ENCODE peak calls at places on chromosomes 13 and 19, in six cellular contexts. Q is osteocyte; P is choroid plexus epithelial cell; I is cardiac fibroblast; J is CD8-positive, alpha-beta T cell; E is upper lobe of left lung. V is an unnamed sample.

GRCh38 chr13:73065665-73066350 is 7.0 kb downstream of the KLF5 start:
- DNase-seq in E (no peak), J (no peak), Q (no peak), P (no peak), I (no peak), V (no peak)

GRCh38 chr13:80131204-80131603 is 209.7 kb downstream of the SPRY2 start:
- DNase-seq in Q (no peak), J (no peak), I (peak), P (peak), E (peak), V (no peak)

GRCh38 chr13:51729853-51730553 is 74.0 kb downstream of the DHRS12 start:
- DNase-seq in Q (no peak), I (peak), J (no peak), P (peak), E (no peak), V (no peak)

GRCh38 chr13:40596484-40596883 is 70.0 kb downstream of the FOXO1 start:
- DNase-seq in Q (no peak), J (no peak), E (no peak), I (no peak), P (no peak), V (no peak)

GRCh38 chr13:110418944-110419343 is 111.9 kb downstream of the COL4A2 start:
- DNase-seq in E (no peak), P (no peak), I (no peak), Q (no peak), J (no peak), V (no peak)

GRCh38 chr19:7729831-7730285 is 2.1 kb downstream of the CLEC4G start:
- DNase-seq in E (no peak), P (no peak), I (no peak), Q (no peak), J (peak), V (no peak)

GRCh38 chr13:27037171-27037570 is 134.4 kb downstream of the USP12 start:
- DNase-seq in E (no peak), J (no peak), P (no peak), Q (peak), I (no peak), V (no peak)

GRCh38 chr13:63124863-63125262 is 1709.2 kb upstream of the PCDH20 start:
- DNase-seq in P (peak), Q (no peak), E (no peak), J (no peak), I (peak), V (no peak)

GRCh38 chr19:17779281-17779930 is 15.5 kb upstream of the B3GNT3 start:
- DNase-seq in E (peak), I (peak), J (no peak), Q (no peak), P (peak), V (no peak)

GRCh38 chr13:110540871-110541525 is 20.5 kb downstream of the RAB20 start:
- DNase-seq in E (no peak), Q (no peak), J (no peak), P (no peak), I (no peak), V (no peak)

GRCh38 chr19:55486971-55487883 is 1.0 kb upstream of the SSC5D start:
- DNase-seq in E (no peak), I (peak), P (peak), J (no peak), Q (peak), V (no peak)

GRCh38 chr19:46944123-46944718 is 75.4 kb upstream of the NPAS1 start:
- DNase-seq in I (no peak), Q (no peak), P (no peak), E (no peak), J (no peak), V (no peak)

GRCh38 chr19:11581740-11582139 is 4.3 kb upstream of the ACP5 start:
- DNase-seq in E (no peak), I (peak), J (peak), P (peak), Q (no peak), V (no peak)

GRCh38 chr19:47240996-47241918 is 10.3 kb upstream of the BBC3 start:
- DNase-seq in Q (no peak), I (peak), P (peak), E (peak), J (peak), V (peak)

DNA sequence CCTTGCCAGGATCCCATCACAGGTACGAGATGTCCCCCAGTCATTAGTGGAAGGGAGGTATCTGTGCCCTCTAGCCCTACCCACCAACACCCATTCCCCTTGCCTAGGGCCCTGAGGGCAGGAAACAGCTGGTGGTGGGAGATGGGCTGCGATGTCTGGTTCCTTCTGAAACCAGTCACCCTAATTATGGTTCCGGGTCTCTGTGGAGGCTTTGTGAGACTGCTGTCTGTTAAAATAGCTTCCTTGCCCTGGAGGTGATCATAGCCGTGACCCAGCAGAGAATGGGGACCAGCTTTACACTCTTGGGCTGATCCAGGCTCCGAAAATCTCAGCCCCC is 5.5 kb downstream of the ALDH16A1 start:
- DNase-seq in J (no peak), I (no peak), E (no peak), P (no peak), Q (no peak), V (no peak)
- TF ChIP-seq CTCF in J (no peak), I (no peak), E (no peak), P (no peak), Q (no peak), V (no peak)

GRCh38 chr13:71320452-71320851 is 546.6 kb downstream of the DACH1 start:
- DNase-seq in I (peak), E (no peak), Q (no peak), P (peak), J (no peak), V (no peak)
- TF ChIP-seq CTCF in I (peak), E (no peak), Q (peak), P (peak), J (no peak), V (peak)

GRCh38 chr19:15454371-15454800 is 4.6 kb upstream of the WIZ start:
- DNase-seq in J (no peak), I (no peak), Q (no peak), P (no peak), E (no peak), V (no peak)
- TF ChIP-seq CTCF in J (no peak), I (peak), Q (peak), P (peak), E (no peak), V (no peak)

GRCh38 chr19:4360641-4361151 is 17.3 kb downstream of the MPND start:
- DNase-seq in I (no peak), Q (no peak), P (peak), J (no peak), E (no peak), V (no peak)

GRCh38 chr19:4362038-4362828 is 18.9 kb downstream of the MPND start:
- DNase-seq in E (no peak), Q (no peak), P (no peak), J (no peak), I (no peak), V (no peak)

GRCh38 chr19:4361152-4362037 is 18.0 kb downstream of the MPND start:
- DNase-seq in E (no peak), J (no peak), I (no peak), P (peak), Q (no peak), V (no peak)

GRCh38 chr19:4363571-4364304 is 20.4 kb downstream of the MPND start:
- DNase-seq in E (no peak), P (no peak), I (no peak), J (no peak), Q (no peak), V (no peak)

DNA sequence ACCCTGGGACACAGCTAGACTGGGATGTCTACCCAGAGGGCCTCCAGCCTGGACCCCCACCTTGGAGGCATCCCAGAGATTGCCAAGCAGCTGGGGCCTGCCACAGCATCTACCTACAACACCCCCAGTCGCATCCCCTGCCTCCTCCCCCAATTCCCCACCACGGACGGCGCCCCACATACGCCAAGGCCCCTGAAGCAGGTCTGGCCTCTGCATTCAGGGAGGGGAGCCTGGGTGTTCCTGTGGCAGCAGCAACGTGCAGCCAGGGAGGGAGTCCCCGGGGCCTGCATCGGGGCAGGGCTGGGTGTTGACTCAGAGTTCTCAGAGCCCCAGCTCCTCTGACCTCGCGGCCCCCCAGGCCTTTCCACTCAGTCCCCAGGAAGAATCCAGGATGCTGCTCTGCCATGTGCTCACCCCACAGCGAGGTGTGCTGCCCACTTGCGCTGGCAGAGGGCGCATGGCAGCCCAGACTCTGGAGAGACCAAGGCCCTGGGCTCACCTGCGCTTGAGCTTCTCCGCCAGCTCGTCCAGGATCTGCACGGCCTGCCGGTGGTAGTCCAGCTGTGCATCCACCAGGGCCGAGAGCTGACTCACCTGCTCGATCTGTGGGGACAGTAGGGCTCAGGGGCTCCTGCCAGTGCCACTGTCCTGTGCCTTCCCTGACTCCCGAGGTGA is 19.6 kb downstream of the MPND start:
- DNase-seq in P (no peak), Q (no peak), E (no peak), I (no peak), J (no peak), V (no peak)
- TF ChIP-seq CTCF in P (peak), Q (peak), E (no peak), I (peak), J (no peak), V (no peak)